ENCODE peak calls at places on chromosome 1, in five cellular contexts. L is T follicular helper cell, A is SW480, J is NCI-H2081, S is 8988T. Z is an unnamed sample.

GRCh38 chr1:174469687-174470086 is 21.9 kb downstream of the GPR52 start:
- DNase-seq in L (no peak), A (no peak), J (no peak), S (no peak), Z (no peak)

GRCh38 chr1:21651214-21652042 is 17.7 kb downstream of the RAP1GAP start:
- DNase-seq in L (peak; percentile 20), A (no peak), J (peak; percentile 61), S (no peak), Z (peak; percentile 25)

GRCh38 chr1:216750031-216750627 is 26.9 kb upstream of the ESRRG start:
- DNase-seq in L (no peak), A (peak; percentile 66), J (peak; percentile 86), S (no peak), Z (no peak)

GRCh38 chr1:4052657-4053056 is 152.6 kb upstream of the C1orf174 start:
- DNase-seq in L (no peak), A (no peak), J (no peak), S (no peak), Z (no peak)

GRCh38 chr1:23567629-23567995 is 8.3 kb upstream of the ID3 start:
- DNase-seq in L (no peak), A (no peak), J (no peak), S (no peak), Z (no peak)

GRCh38 chr1:33438364-33439145 is 7.7 kb upstream of the PHC2 start:
- DNase-seq in L (no peak), A (no peak), J (no peak), S (no peak), Z (no peak)

GRCh38 chr1:26346274-26347033 is 7.5 kb downstream of the CRYBG2 start:
- DNase-seq in L (no peak), A (no peak), J (no peak), S (no peak), Z (no peak)

GRCh38 chr1:155123801-155124200 is 3.9 kb upstream of the EFNA1 start:
- DNase-seq in L (no peak), A (no peak), J (no peak), S (no peak), Z (no peak)

GRCh38 chr1:160207118-160207650 is 2.0 kb downstream of the PEA15 start:
- DNase-seq in L (no peak), A (no peak), J (no peak), S (no peak), Z (no peak)

GRCh38 chr1:53316742-53317650 is 10.9 kb downstream of the LRP8 start:
- DNase-seq in L (no peak), A (no peak), J (peak; percentile 58), S (no peak), Z (no peak)

GRCh38 chr1:239700667-239701066 is 314.3 kb downstream of the CHRM3 start:
- DNase-seq in L (no peak), A (no peak), J (no peak), S (no peak), Z (no peak)

GRCh38 chr1:247304046-247304445 is 27.6 kb downstream of the ZNF496 start:
- DNase-seq in L (no peak), A (no peak), J (no peak), S (no peak), Z (no peak)

GRCh38 chr1:38728176-38728908 is 131.2 kb downstream of the RRAGC start:
- DNase-seq in L (no peak), A (peak; percentile 20), J (no peak), S (no peak), Z (no peak)

GRCh38 chr1:7434566-7434965 is 336.5 kb upstream of the VAMP3 start:
- DNase-seq in L (no peak), A (no peak), J (no peak), S (no peak), Z (no peak)

GRCh38 chr1:32031578-32032286 is 18.1 kb downstream of the KHDRBS1 start:
- DNase-seq in L (no peak), A (no peak), J (no peak), S (no peak), Z (no peak)

GRCh38 chr1:155173478-155174333 is at the start of gene TRIM46:
- DNase-seq in L (peak; percentile 48), A (no peak), J (peak; percentile 90), S (peak; percentile 69), Z (peak; percentile 82)

GRCh38 chr1:16727190-16728111 is 12.9 kb upstream of the RNU1-4 start:
- DNase-seq in L (no peak), A (peak; percentile 81), J (no peak), S (no peak), Z (no peak)

GRCh38 chr1:34266127-34266951 is 89.6 kb downstream of the C1orf94 start:
- DNase-seq in L (no peak), A (no peak), J (no peak), S (no peak), Z (no peak)

GRCh38 chr1:6998267-6998666 is 213.0 kb downstream of the CAMTA1 start:
- DNase-seq in L (no peak), A (peak; percentile 67), J (no peak), S (peak; percentile 63), Z (no peak)

GRCh38 chr1:33082575-33083112 is 1.7 kb downstream of the AZIN2 start:
- DNase-seq in L (no peak), A (no peak), J (no peak), S (no peak), Z (no peak)

GRCh38 chr1:184395370-184395769 is 8.5 kb downstream of the C1orf21 start:
- DNase-seq in L (no peak), A (no peak), J (no peak), S (no peak), Z (no peak)

GRCh38 chr1:154190550-154190949 is 1.4 kb downstream of the TPM3 start:
- DNase-seq in L (no peak), A (no peak), J (no peak), S (no peak), Z (no peak)

GRCh38 chr1:54540891-54541290 is 7.1 kb upstream of the ACOT11 start:
- DNase-seq in L (no peak), A (no peak), J (no peak), S (no peak), Z (no peak)

GRCh38 chr1:1049318-1050165 is 24.6 kb downstream of the RNF223 start:
- DNase-seq in L (no peak), A (no peak), J (no peak), S (no peak), Z (no peak)

GRCh38 chr1:222064388-222065201 is 322.7 kb upstream of the DUSP10 start:
- DNase-seq in L (no peak), A (no peak), J (no peak), S (no peak), Z (no peak)

GRCh38 chr1:93471911-93472310 is 24.0 kb downstream of the FNBP1L start:
- DNase-seq in L (no peak), A (no peak), J (no peak), S (no peak), Z (no peak)

GRCh38 chr1:192441492-192441891 is 124.7 kb downstream of the RGS21 start:
- DNase-seq in L (no peak), A (no peak), J (no peak), S (no peak), Z (no peak)

GRCh38 chr1:86233406-86233805 is 76.8 kb upstream of the COL24A1 start:
- DNase-seq in L (no peak), A (no peak), J (no peak), S (no peak), Z (no peak)

GRCh38 chr1:7267493-7267892 is 482.2 kb downstream of the CAMTA1 start:
- DNase-seq in L (no peak), A (peak; percentile 83), J (no peak), S (no peak), Z (no peak)

GRCh38 chr1:199173356-199173755 is 534.5 kb downstream of the PTPRC start:
- DNase-seq in L (no peak), A (peak; percentile 8), J (no peak), S (no peak), Z (no peak)

GRCh38 chr1:226064168-226064815 is 1.8 kb downstream of the H3-3A start:
- DNase-seq in L (no peak), A (peak; percentile 63), J (peak; percentile 57), S (no peak), Z (no peak)

GRCh38 chr1:182995894-182996293 is 27.3 kb upstream of the LAMC1 start:
- DNase-seq in L (no peak), A (no peak), J (no peak), S (no peak), Z (no peak)

GRCh38 chr1:179129702-179130473 is 48.0 kb downstream of the TOR3A start:
- DNase-seq in L (no peak), A (peak; percentile 22), J (no peak), S (no peak), Z (peak; percentile 83)

GRCh38 chr1:29180497-29181412 is 945 bp downstream of the SRSF4 start:
- DNase-seq in L (no peak), A (no peak), J (no peak), S (peak; percentile 19), Z (peak; percentile 44)

GRCh38 chr1:183235503-183235902 is 49.4 kb downstream of the LAMC2 start:
- DNase-seq in L (no peak), A (no peak), J (no peak), S (no peak), Z (no peak)

GRCh38 chr1:183002797-183003594 is 20.2 kb upstream of the LAMC1 start:
- DNase-seq in L (no peak), A (no peak), J (peak; percentile 8), S (no peak), Z (no peak)

GRCh38 chr1:183989078-183989577 is 48.4 kb downstream of the COLGALT2 start:
- DNase-seq in L (no peak), A (no peak), J (no peak), S (no peak), Z (no peak)

GRCh38 chr1:115537415-115537814 is 104.4 kb upstream of the VANGL1 start:
- DNase-seq in L (no peak), A (no peak), J (no peak), S (no peak), Z (no peak)

GRCh38 chr1:94554611-94555010 is 13.1 kb upstream of the F3 start:
- DNase-seq in L (no peak), A (no peak), J (no peak), S (no peak), Z (no peak)

GRCh38 chr1:107162745-107163144 is 21.9 kb downstream of the NTNG1 start:
- DNase-seq in L (no peak), A (no peak), J (no peak), S (no peak), Z (no peak)